ENCODE peak calls at places on chromosome 12, in seven cellular contexts. One of them, this sample, is unnamed.

GRCh38 chr12:101697930-101698781 is 716 bp downstream of the CHPT1 start:
- DNase-seq in stimulated activated CD4-positive, alpha-beta T cell treated with anti-CD3 and anti-CD28 coated beads, Interleukin-1b, Interleukin-23, amount 100 ng/mL, for 1 hour: no peak
- DNase-seq in foreskin fibroblast: peak; percentile 71
- DNase-seq in T-cell: peak; percentile 6
- DNase-seq in GM04503: no peak
- DNase-seq in ELR: peak; percentile 52
- DNase-seq in iris pigment epithelial cell: peak; percentile 45
- DNase-seq in this sample: no peak

GRCh38 chr12:88836156-88836555 is 255.9 kb upstream of the KITLG start:
- DNase-seq in stimulated activated CD4-positive, alpha-beta T cell treated with anti-CD3 and anti-CD28 coated beads, Interleukin-1b, Interleukin-23, amount 100 ng/mL, for 1 hour: no peak
- DNase-seq in foreskin fibroblast: peak; percentile 11
- DNase-seq in T-cell: no peak
- DNase-seq in GM04503: no peak
- DNase-seq in ELR: peak; percentile 61
- DNase-seq in iris pigment epithelial cell: peak; percentile 82
- DNase-seq in this sample: no peak

GRCh38 chr12:132218915-132219314 is 74.7 kb downstream of the NOC4L start:
- DNase-seq in stimulated activated CD4-positive, alpha-beta T cell treated with anti-CD3 and anti-CD28 coated beads, Interleukin-1b, Interleukin-23, amount 100 ng/mL, for 1 hour: no peak
- DNase-seq in foreskin fibroblast: peak; percentile 15
- DNase-seq in T-cell: peak; percentile 47
- DNase-seq in GM04503: no peak
- DNase-seq in ELR: no peak
- DNase-seq in iris pigment epithelial cell: no peak
- DNase-seq in this sample: no peak

GRCh38 chr12:104177663-104178501 is 37.7 kb upstream of the TXNRD1 start:
- DNase-seq in stimulated activated CD4-positive, alpha-beta T cell treated with anti-CD3 and anti-CD28 coated beads, Interleukin-1b, Interleukin-23, amount 100 ng/mL, for 1 hour: no peak
- DNase-seq in foreskin fibroblast: peak; percentile 96
- DNase-seq in T-cell: no peak
- DNase-seq in GM04503: peak; percentile 95
- DNase-seq in ELR: peak; percentile 93
- DNase-seq in iris pigment epithelial cell: peak; percentile 100
- DNase-seq in this sample: peak; percentile 96

GRCh38 chr12:1205512-1206060 is 214.6 kb downstream of the ERC1 start:
- DNase-seq in stimulated activated CD4-positive, alpha-beta T cell treated with anti-CD3 and anti-CD28 coated beads, Interleukin-1b, Interleukin-23, amount 100 ng/mL, for 1 hour: no peak
- DNase-seq in foreskin fibroblast: no peak
- DNase-seq in T-cell: no peak
- DNase-seq in GM04503: no peak
- DNase-seq in ELR: peak; percentile 52
- DNase-seq in iris pigment epithelial cell: peak; percentile 53
- DNase-seq in this sample: no peak

GRCh38 chr12:30985814-30986452 is 59.4 kb downstream of the TSPAN11 start:
- DNase-seq in stimulated activated CD4-positive, alpha-beta T cell treated with anti-CD3 and anti-CD28 coated beads, Interleukin-1b, Interleukin-23, amount 100 ng/mL, for 1 hour: no peak
- DNase-seq in foreskin fibroblast: peak; percentile 82
- DNase-seq in T-cell: no peak
- DNase-seq in GM04503: no peak
- DNase-seq in ELR: peak; percentile 61
- DNase-seq in iris pigment epithelial cell: peak; percentile 53
- DNase-seq in this sample: no peak

GRCh38 chr12:100715976-100716657 is 78.5 kb upstream of the ANO4 start:
- DNase-seq in stimulated activated CD4-positive, alpha-beta T cell treated with anti-CD3 and anti-CD28 coated beads, Interleukin-1b, Interleukin-23, amount 100 ng/mL, for 1 hour: no peak
- DNase-seq in foreskin fibroblast: no peak
- DNase-seq in T-cell: no peak
- DNase-seq in GM04503: no peak
- DNase-seq in ELR: no peak
- DNase-seq in iris pigment epithelial cell: no peak
- DNase-seq in this sample: no peak

GRCh38 chr12:58601529-58601928 is 318.8 kb downstream of the LRIG3 start:
- DNase-seq in stimulated activated CD4-positive, alpha-beta T cell treated with anti-CD3 and anti-CD28 coated beads, Interleukin-1b, Interleukin-23, amount 100 ng/mL, for 1 hour: no peak
- DNase-seq in foreskin fibroblast: no peak
- DNase-seq in T-cell: no peak
- DNase-seq in GM04503: no peak
- DNase-seq in ELR: no peak
- DNase-seq in iris pigment epithelial cell: no peak
- DNase-seq in this sample: no peak

GRCh38 chr12:27982380-27982779 is 9.8 kb upstream of the PTHLH start:
- DNase-seq in stimulated activated CD4-positive, alpha-beta T cell treated with anti-CD3 and anti-CD28 coated beads, Interleukin-1b, Interleukin-23, amount 100 ng/mL, for 1 hour: no peak
- DNase-seq in foreskin fibroblast: no peak
- DNase-seq in T-cell: no peak
- DNase-seq in GM04503: no peak
- DNase-seq in ELR: peak; percentile 33
- DNase-seq in iris pigment epithelial cell: no peak
- DNase-seq in this sample: no peak

This sample was measured in esophagus muscularis mucosa.